ENCODE peak calls at places on chromosomes 16 and 17, in ten cellular contexts. One of them, this sample, is unnamed. For H3K4me1 and H3K9me3, the result is how much of the 10 kb centered on the place peaks cover.

GRCh38 chr17:31216053-31216751 is 80.8 kb downstream of the OMG start:
- DNase-seq in transverse colon: no peak
- DNase-seq in endodermal cell: no peak
- DNase-seq in heart left ventricle: no peak
- DNase-seq in uterus: peak
- DNase-seq in thoracic aorta: no peak
- DNase-seq in body of pancreas: no peak
- DNase-seq in psoas muscle: no peak
- DNase-seq in ovary: no peak
- DNase-seq in esophagus squamous epithelium: no peak
- DNase-seq in this sample: no peak

GRCh38 chr16:14310519-14310991 is 239.4 kb downstream of the MRTFB start:
- DNase-seq in transverse colon: peak
- DNase-seq in endodermal cell: peak
- DNase-seq in heart left ventricle: peak
- DNase-seq in uterus: no peak
- DNase-seq in thoracic aorta: no peak
- DNase-seq in body of pancreas: no peak
- DNase-seq in psoas muscle: peak
- DNase-seq in ovary: no peak
- DNase-seq in esophagus squamous epithelium: no peak
- DNase-seq in this sample: no peak

GRCh38 chr16:27798241-27798640 is 248.3 kb downstream of the KATNIP start:
- DNase-seq in transverse colon: no peak
- DNase-seq in endodermal cell: no peak
- DNase-seq in heart left ventricle: no peak
- DNase-seq in uterus: no peak
- DNase-seq in thoracic aorta: no peak
- DNase-seq in body of pancreas: no peak
- DNase-seq in psoas muscle: no peak
- DNase-seq in ovary: no peak
- DNase-seq in esophagus squamous epithelium: no peak
- DNase-seq in this sample: no peak

GRCh38 chr16:58409316-58409973 is 17.2 kb downstream of the GINS3 start:
- DNase-seq in transverse colon: no peak
- DNase-seq in endodermal cell: no peak
- DNase-seq in heart left ventricle: no peak
- DNase-seq in uterus: peak
- DNase-seq in thoracic aorta: no peak
- DNase-seq in body of pancreas: no peak
- DNase-seq in psoas muscle: peak
- DNase-seq in ovary: no peak
- DNase-seq in esophagus squamous epithelium: peak
- DNase-seq in this sample: peak

GRCh38 chr17:20952183-20952582 is 90.6 kb downstream of the USP22 start:
- DNase-seq in transverse colon: peak
- DNase-seq in endodermal cell: no peak
- DNase-seq in heart left ventricle: no peak
- DNase-seq in uterus: no peak
- DNase-seq in thoracic aorta: no peak
- DNase-seq in body of pancreas: no peak
- DNase-seq in psoas muscle: no peak
- DNase-seq in ovary: no peak
- DNase-seq in esophagus squamous epithelium: no peak
- DNase-seq in this sample: no peak

GRCh38 chr17:82931696-82932060 is 91.9 kb upstream of the ZNF750 start:
- DNase-seq in transverse colon: peak
- DNase-seq in endodermal cell: no peak
- DNase-seq in heart left ventricle: no peak
- DNase-seq in uterus: peak
- DNase-seq in thoracic aorta: no peak
- DNase-seq in body of pancreas: peak
- DNase-seq in psoas muscle: peak
- DNase-seq in ovary: peak
- DNase-seq in esophagus squamous epithelium: no peak
- DNase-seq in this sample: peak

GRCh38 chr17:80650751-80651173 is 106.1 kb downstream of the RPTOR start:
- DNase-seq in transverse colon: no peak
- DNase-seq in endodermal cell: peak
- DNase-seq in heart left ventricle: no peak
- DNase-seq in uterus: no peak
- DNase-seq in thoracic aorta: no peak
- DNase-seq in body of pancreas: no peak
- DNase-seq in psoas muscle: no peak
- DNase-seq in ovary: no peak
- DNase-seq in esophagus squamous epithelium: no peak
- DNase-seq in this sample: no peak

GRCh38 chr17:27741361-27741861 is 58.9 kb downstream of the NOS2 start:
- DNase-seq in transverse colon: no peak
- DNase-seq in endodermal cell: peak
- DNase-seq in heart left ventricle: no peak
- DNase-seq in uterus: no peak
- DNase-seq in thoracic aorta: no peak
- DNase-seq in body of pancreas: no peak
- DNase-seq in psoas muscle: no peak
- DNase-seq in ovary: no peak
- DNase-seq in esophagus squamous epithelium: no peak
- DNase-seq in this sample: no peak

GRCh38 chr17:41894791-41895331 is 23.9 kb downstream of the ACLY start:
- DNase-seq in transverse colon: no peak
- DNase-seq in endodermal cell: no peak
- DNase-seq in heart left ventricle: no peak
- DNase-seq in uterus: peak
- DNase-seq in thoracic aorta: no peak
- DNase-seq in body of pancreas: no peak
- DNase-seq in psoas muscle: peak
- DNase-seq in ovary: no peak
- DNase-seq in esophagus squamous epithelium: no peak
- DNase-seq in this sample: no peak

GRCh38 chr16:88453621-88454314 is 688 bp downstream of the ZFPM1 start:
- DNase-seq in transverse colon: no peak
- DNase-seq in endodermal cell: peak
- DNase-seq in heart left ventricle: no peak
- DNase-seq in uterus: no peak
- DNase-seq in thoracic aorta: no peak
- DNase-seq in body of pancreas: peak
- DNase-seq in psoas muscle: no peak
- DNase-seq in ovary: peak
- DNase-seq in esophagus squamous epithelium: no peak
- DNase-seq in this sample: no peak

GRCh38 chr16:1900452-1900774 is 17.8 kb downstream of the HS3ST6 start:
- DNase-seq in transverse colon: no peak
- DNase-seq in endodermal cell: no peak
- DNase-seq in heart left ventricle: no peak
- DNase-seq in uterus: no peak
- DNase-seq in thoracic aorta: no peak
- DNase-seq in body of pancreas: no peak
- DNase-seq in psoas muscle: no peak
- DNase-seq in ovary: no peak
- DNase-seq in esophagus squamous epithelium: no peak
- DNase-seq in this sample: no peak

GRCh38 chr17:38922538-38923291 is 2.7 kb upstream of the LASP1NB start:
- DNase-seq in transverse colon: peak
- DNase-seq in endodermal cell: peak
- DNase-seq in heart left ventricle: no peak
- DNase-seq in uterus: peak
- DNase-seq in thoracic aorta: no peak
- DNase-seq in body of pancreas: peak
- DNase-seq in psoas muscle: peak
- DNase-seq in ovary: peak
- DNase-seq in esophagus squamous epithelium: no peak
- DNase-seq in this sample: no peak

GRCh38 chr16:22372882-22373661 is 1.3 kb downstream of the CDR2 start:
- DNase-seq in transverse colon: no peak
- DNase-seq in endodermal cell: no peak
- DNase-seq in heart left ventricle: no peak
- DNase-seq in uterus: no peak
- DNase-seq in thoracic aorta: no peak
- DNase-seq in body of pancreas: no peak
- DNase-seq in psoas muscle: no peak
- DNase-seq in ovary: no peak
- DNase-seq in esophagus squamous epithelium: no peak
- DNase-seq in this sample: no peak
- H3K4me1 ChIP-seq in transverse colon: half or more
- H3K4me1 ChIP-seq in endodermal cell: under half
- H3K4me1 ChIP-seq in heart left ventricle: under half
- H3K4me1 ChIP-seq in uterus: under half
- H3K4me1 ChIP-seq in thoracic aorta: under half
- H3K4me1 ChIP-seq in body of pancreas: half or more
- H3K4me1 ChIP-seq in psoas muscle: under half
- H3K4me1 ChIP-seq in ovary: under half
- H3K4me1 ChIP-seq in esophagus squamous epithelium: under half
- H3K4me1 ChIP-seq in this sample: half or more

DNA sequence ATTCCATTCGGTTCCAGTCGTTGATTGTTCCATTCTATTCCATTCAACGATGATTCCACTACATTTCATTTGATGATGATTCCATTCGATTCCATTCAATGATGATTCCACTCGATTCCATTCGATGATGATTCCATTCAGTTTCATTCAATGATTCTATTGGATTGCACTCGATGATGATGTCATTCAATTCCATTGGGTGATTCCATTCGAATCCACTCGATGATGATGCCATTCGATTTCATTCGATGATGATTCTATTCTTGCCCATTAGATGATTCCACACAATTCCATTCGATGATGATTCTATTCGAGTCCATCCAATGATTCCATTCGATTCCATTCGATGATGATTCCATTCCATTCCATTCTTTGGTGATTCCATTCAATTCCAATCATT is 1283.7 kb downstream of the TP53TG3F start:
- DNase-seq in transverse colon: no peak
- DNase-seq in endodermal cell: no peak
- DNase-seq in heart left ventricle: no peak
- DNase-seq in uterus: no peak
- DNase-seq in thoracic aorta: no peak
- DNase-seq in body of pancreas: no peak
- DNase-seq in psoas muscle: no peak
- DNase-seq in ovary: no peak
- DNase-seq in esophagus squamous epithelium: no peak
- DNase-seq in this sample: no peak
- H3K9me3 ChIP-seq in transverse colon: under half
- H3K9me3 ChIP-seq in endodermal cell: half or more
- H3K9me3 ChIP-seq in heart left ventricle: under half
- H3K9me3 ChIP-seq in uterus: under half
- H3K9me3 ChIP-seq in thoracic aorta: under half
- H3K9me3 ChIP-seq in body of pancreas: under half
- H3K9me3 ChIP-seq in psoas muscle: half or more
- H3K9me3 ChIP-seq in ovary: under half
- H3K9me3 ChIP-seq in esophagus squamous epithelium: under half
- H3K9me3 ChIP-seq in this sample: half or more

GRCh38 chr17:77504652-77505459 is 364.1 kb downstream of the SEC14L1 start:
- DNase-seq in transverse colon: no peak
- DNase-seq in endodermal cell: peak
- DNase-seq in heart left ventricle: no peak
- DNase-seq in uterus: peak
- DNase-seq in thoracic aorta: no peak
- DNase-seq in body of pancreas: no peak
- DNase-seq in psoas muscle: no peak
- DNase-seq in ovary: no peak
- DNase-seq in esophagus squamous epithelium: no peak
- DNase-seq in this sample: no peak

GRCh38 chr17:77503916-77504651 is 363.3 kb downstream of the SEC14L1 start:
- DNase-seq in transverse colon: no peak
- DNase-seq in endodermal cell: peak
- DNase-seq in heart left ventricle: no peak
- DNase-seq in uterus: peak
- DNase-seq in thoracic aorta: no peak
- DNase-seq in body of pancreas: no peak
- DNase-seq in psoas muscle: no peak
- DNase-seq in ovary: no peak
- DNase-seq in esophagus squamous epithelium: no peak
- DNase-seq in this sample: no peak

GRCh38 chr17:77507116-77507885 is 366.5 kb downstream of the SEC14L1 start:
- DNase-seq in transverse colon: peak
- DNase-seq in endodermal cell: peak
- DNase-seq in heart left ventricle: no peak
- DNase-seq in uterus: peak
- DNase-seq in thoracic aorta: no peak
- DNase-seq in body of pancreas: no peak
- DNase-seq in psoas muscle: no peak
- DNase-seq in ovary: no peak
- DNase-seq in esophagus squamous epithelium: no peak
- DNase-seq in this sample: no peak

GRCh38 chr17:77506371-77506991 is 365.7 kb downstream of the SEC14L1 start:
- DNase-seq in transverse colon: no peak
- DNase-seq in endodermal cell: peak
- DNase-seq in heart left ventricle: no peak
- DNase-seq in uterus: peak
- DNase-seq in thoracic aorta: no peak
- DNase-seq in body of pancreas: no peak
- DNase-seq in psoas muscle: no peak
- DNase-seq in ovary: no peak
- DNase-seq in esophagus squamous epithelium: no peak
- DNase-seq in this sample: no peak

DNA sequence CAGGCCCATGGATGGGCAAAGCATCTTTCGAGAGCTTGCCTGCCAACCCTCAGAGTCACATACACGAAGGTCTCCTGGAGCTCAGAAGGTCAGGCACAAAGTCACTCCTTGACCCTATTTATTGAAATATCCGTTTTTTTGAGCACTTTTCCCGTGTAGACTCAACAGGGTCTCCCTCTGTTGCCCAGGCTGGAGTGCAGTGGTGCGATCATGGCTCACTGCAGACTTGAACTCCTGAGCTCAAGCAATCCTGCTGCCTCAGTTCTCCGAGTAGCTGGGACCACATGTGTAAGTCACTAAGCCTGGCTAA is 364.6 kb downstream of the SEC14L1 start:
- DNase-seq in transverse colon: no peak
- DNase-seq in endodermal cell: no peak
- DNase-seq in heart left ventricle: no peak
- DNase-seq in uterus: no peak
- DNase-seq in thoracic aorta: no peak
- DNase-seq in body of pancreas: no peak
- DNase-seq in psoas muscle: no peak
- DNase-seq in ovary: no peak
- DNase-seq in esophagus squamous epithelium: no peak
- DNase-seq in this sample: no peak
- H3K4me1 ChIP-seq in transverse colon: under half
- H3K4me1 ChIP-seq in endodermal cell: under half
- H3K4me1 ChIP-seq in heart left ventricle: under half
- H3K4me1 ChIP-seq in uterus: under half
- H3K4me1 ChIP-seq in thoracic aorta: under half
- H3K4me1 ChIP-seq in body of pancreas: under half
- H3K4me1 ChIP-seq in psoas muscle: under half
- H3K4me1 ChIP-seq in ovary: under half
- H3K4me1 ChIP-seq in esophagus squamous epithelium: under half
- H3K4me1 ChIP-seq in this sample: under half

DNA sequence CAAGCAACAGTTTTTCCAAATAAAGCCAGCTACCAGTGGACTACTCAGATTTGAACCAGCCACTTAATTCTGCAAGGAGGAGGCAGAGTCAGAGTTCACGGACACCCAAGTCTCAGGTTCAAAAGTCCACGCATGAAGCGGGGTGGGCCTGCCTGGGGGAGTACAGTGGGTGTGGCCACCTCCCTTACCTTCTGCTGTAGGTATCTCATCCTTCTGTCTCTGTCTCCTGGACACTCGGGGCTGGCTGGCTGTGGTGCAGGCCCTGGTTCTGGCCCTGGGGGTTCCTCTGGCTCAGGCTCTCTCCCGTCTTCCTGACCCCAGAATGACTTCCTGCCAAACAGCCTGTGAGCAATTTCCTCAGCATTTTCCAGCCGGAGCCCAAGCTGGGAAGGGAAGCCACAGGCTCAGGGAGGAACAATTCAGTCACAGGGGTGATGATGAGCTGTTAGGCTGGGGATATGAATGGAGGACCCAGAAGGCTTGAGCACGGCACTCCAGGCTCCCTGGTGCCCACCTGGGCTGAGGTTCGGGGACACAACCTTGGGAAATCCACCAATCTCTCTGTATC is 101.9 kb downstream of the LITAF start:
- DNase-seq in transverse colon: no peak
- DNase-seq in endodermal cell: no peak
- DNase-seq in heart left ventricle: no peak
- DNase-seq in uterus: no peak
- DNase-seq in thoracic aorta: no peak
- DNase-seq in body of pancreas: no peak
- DNase-seq in psoas muscle: no peak
- DNase-seq in ovary: no peak
- DNase-seq in esophagus squamous epithelium: no peak
- DNase-seq in this sample: no peak
- H3K9me3 ChIP-seq in transverse colon: under half
- H3K9me3 ChIP-seq in endodermal cell: under half
- H3K9me3 ChIP-seq in heart left ventricle: under half
- H3K9me3 ChIP-seq in uterus: under half
- H3K9me3 ChIP-seq in thoracic aorta: under half
- H3K9me3 ChIP-seq in body of pancreas: under half
- H3K9me3 ChIP-seq in psoas muscle: under half
- H3K9me3 ChIP-seq in ovary: under half
- H3K9me3 ChIP-seq in esophagus squamous epithelium: under half
- H3K9me3 ChIP-seq in this sample: under half